ENCODE peak calls at places on chromosomes 7 and 10, in eight cellular contexts. N is transverse colon; Q is ovary; H is Peyer's patch; O is CD8-positive, alpha-beta T cell; X is CD4-positive, CD25-positive, alpha-beta regulatory T cell; M is CD8-positive, alpha-beta memory T cell; L is cardiac muscle cell. V is an unnamed sample. For H3K9me3, the result is how much of the 10 kb centered on the place peaks cover.

GRCh38 chr7:22934473-22935065 is 79.4 kb downstream of the HYCC1 start:
- DNase-seq in X (no peak), Q (no peak), L (no peak), O (no peak), H (no peak), N (no peak), M (no peak), V (no peak)

GRCh38 chr10:70634011-70634410 is 31.5 kb upstream of the PRF1 start:
- DNase-seq in Q (no peak), M (no peak), X (no peak), H (no peak), N (no peak), L (no peak), O (no peak), V (no peak)

GRCh38 chr10:47340613-47341170 is 7.5 kb upstream of the RBP3 start:
- DNase-seq in O (peak), L (peak), N (peak), M (peak), H (peak), Q (no peak), X (peak), V (peak)

GRCh38 chr10:101467286-101467770 is 113.4 kb downstream of the BTRC start:
- DNase-seq in H (peak), N (no peak), Q (no peak), O (peak), X (peak), M (peak), L (peak), V (no peak)

GRCh38 chr10:61747341-61747740 is 84.6 kb downstream of the CABCOCO1 start:
- DNase-seq in Q (no peak), M (no peak), H (no peak), X (no peak), O (no peak), L (no peak), N (no peak), V (no peak)

GRCh38 chr10:13681095-13681494 is 94.3 kb downstream of the PRPF18 start:
- DNase-seq in L (no peak), H (no peak), N (no peak), O (no peak), X (no peak), M (no peak), Q (no peak), V (no peak)

GRCh38 chr7:26865094-26865388 is 651 bp upstream of the SKAP2 start:
- DNase-seq in L (no peak), O (no peak), H (no peak), X (no peak), N (no peak), Q (no peak), M (no peak), V (no peak)

GRCh38 chr7:50531401-50531906 is 33.8 kb downstream of the DDC start:
- DNase-seq in M (no peak), Q (no peak), N (no peak), X (no peak), L (no peak), H (no peak), O (no peak), V (no peak)

GRCh38 chr10:130498934-130499333 is 362.7 kb downstream of the GLRX3 start:
- DNase-seq in Q (no peak), L (no peak), X (no peak), H (no peak), N (no peak), O (no peak), M (no peak), V (no peak)

GRCh38 chr10:130500251-130501000 is 364.2 kb downstream of the GLRX3 start:
- DNase-seq in X (no peak), Q (no peak), M (no peak), O (no peak), L (no peak), H (no peak), N (no peak), V (no peak)

GRCh38 chr10:130498042-130498441 is 361.9 kb downstream of the GLRX3 start:
- DNase-seq in N (no peak), O (no peak), M (no peak), H (no peak), L (no peak), Q (no peak), X (no peak), V (no peak)

GRCh38 chr10:130497056-130498010 is 361.1 kb downstream of the GLRX3 start:
- DNase-seq in N (no peak), O (no peak), Q (no peak), M (no peak), H (peak), L (no peak), X (no peak), V (no peak)

DNA sequence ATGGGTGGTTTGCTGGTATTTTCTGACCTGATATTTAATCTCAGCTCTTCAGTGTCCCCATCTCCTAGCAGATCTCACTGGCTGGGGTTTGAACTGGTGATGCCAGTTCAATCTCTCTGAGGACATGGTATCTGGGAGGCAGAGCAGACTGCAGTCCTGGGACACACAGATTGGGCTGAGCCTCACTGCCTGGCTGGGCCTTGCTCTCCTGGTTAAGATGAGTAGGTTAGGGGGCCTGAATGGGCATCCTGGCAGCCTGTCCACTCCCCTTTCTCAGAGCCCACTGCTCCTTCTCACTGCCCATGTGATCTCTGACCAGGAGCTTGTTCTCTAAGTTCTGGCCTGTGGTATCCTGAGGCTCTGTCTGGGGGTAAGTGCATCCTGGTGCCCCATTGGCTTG is 363.4 kb downstream of the GLRX3 start:
- DNase-seq in L (no peak), X (no peak), O (no peak), M (no peak), Q (no peak), N (no peak), H (peak), V (no peak)
- H3K9me3 ChIP-seq in L (under half), X (under half), O (under half), M (under half), Q (under half), N (under half), H (under half), V (under half)

DNA sequence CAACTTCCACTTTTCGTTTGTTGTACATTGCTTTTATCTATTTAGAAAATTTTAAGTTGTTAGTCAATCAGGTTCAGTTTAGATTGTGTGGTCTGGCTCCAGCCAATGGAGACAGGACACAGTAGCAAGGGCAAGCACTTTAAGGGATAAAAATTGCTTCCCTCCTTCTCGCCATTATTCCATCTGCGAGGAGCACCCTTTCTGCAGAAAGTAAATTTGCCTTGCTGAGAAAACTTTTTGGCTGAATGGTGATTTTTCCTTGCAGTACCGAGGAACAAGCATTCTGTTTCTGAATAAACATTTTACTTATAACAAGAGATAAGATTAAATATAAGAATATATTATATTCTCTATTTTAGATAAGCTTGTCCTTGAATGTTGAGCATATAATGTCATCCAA is 34.5 kb downstream of the VIM start:
- DNase-seq in Q (no peak), L (no peak), O (no peak), X (no peak), H (no peak), N (no peak), M (no peak), V (no peak)
- H3K9me3 ChIP-seq in Q (under half), L (under half), O (under half), X (under half), H (under half), N (under half), M (under half), V (under half)

GRCh38 chr10:9868499-9868898 is 1149.2 kb upstream of the CELF2 start:
- DNase-seq in Q (no peak), X (no peak), M (no peak), N (no peak), L (no peak), O (no peak), H (no peak), V (no peak)
- H3K9me3 ChIP-seq in Q (under half), X (under half), M (under half), N (under half), L (under half), O (under half), H (under half), V (under half)

GRCh38 chr10:131806146-131806545 is 94.7 kb upstream of the PPP2R2D start:
- DNase-seq in O (no peak), L (no peak), M (no peak), H (no peak), Q (no peak), X (no peak), N (no peak), V (no peak)

GRCh38 chr10:131804551-131805295 is 96.1 kb upstream of the PPP2R2D start:
- DNase-seq in Q (no peak), N (no peak), X (no peak), H (no peak), L (no peak), M (no peak), O (no peak), V (no peak)

GRCh38 chr10:131803863-131804425 is 96.9 kb upstream of the PPP2R2D start:
- DNase-seq in X (no peak), Q (no peak), M (no peak), H (no peak), N (no peak), O (no peak), L (no peak), V (no peak)

GRCh38 chr10:131806646-131807317 is 94.0 kb upstream of the PPP2R2D start:
- DNase-seq in X (no peak), N (no peak), H (no peak), L (peak), Q (no peak), M (no peak), O (no peak), V (no peak)

DNA sequence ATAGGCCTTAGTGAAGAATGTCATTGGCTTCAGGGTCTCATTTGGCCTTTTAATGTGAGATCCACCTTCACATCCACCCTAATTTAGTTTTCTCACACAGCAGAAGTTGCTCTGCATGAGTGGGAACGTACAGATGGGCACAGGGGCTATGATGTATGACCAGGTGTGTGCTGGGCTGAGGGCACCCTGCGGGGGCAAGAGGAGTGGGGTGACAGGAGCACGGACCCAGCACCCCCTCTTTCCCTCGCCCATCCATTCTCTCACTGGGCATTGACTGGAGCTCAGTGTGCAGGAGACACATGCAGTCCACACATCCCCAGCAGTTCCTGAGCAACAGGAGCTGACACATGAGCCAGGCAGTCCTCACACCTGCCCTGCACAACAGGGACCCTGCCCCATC is 95.1 kb upstream of the PPP2R2D start:
- DNase-seq in M (no peak), N (no peak), H (no peak), X (no peak), O (no peak), Q (no peak), L (no peak), V (no peak)
- H3K9me3 ChIP-seq in M (under half), N (under half), H (under half), X (under half), O (under half), Q (under half), L (under half), V (under half)

DNA sequence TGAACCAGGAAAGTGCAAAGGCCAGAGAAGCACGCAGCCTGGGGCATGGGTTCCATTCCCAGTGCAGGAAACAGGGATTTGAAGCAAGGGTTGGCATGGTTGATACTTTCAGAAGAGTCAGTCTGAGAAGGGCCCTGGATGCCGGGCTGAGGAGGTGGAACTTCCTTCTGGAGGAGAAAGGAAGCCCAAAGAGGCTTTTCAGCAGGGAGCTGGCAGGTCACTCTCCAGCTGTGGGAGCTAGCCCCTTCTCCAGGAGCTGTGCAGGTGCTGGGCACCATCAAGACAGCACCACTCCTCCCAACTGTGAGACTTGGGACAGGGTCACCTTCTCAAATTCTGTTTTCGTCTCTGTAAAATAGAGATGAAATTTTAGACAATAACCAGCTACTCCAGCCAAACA is 169.8 kb downstream of the ZNF248 start:
- DNase-seq in N (no peak), X (no peak), H (no peak), O (no peak), L (no peak), M (no peak), Q (no peak), V (no peak)
- H3K9me3 ChIP-seq in N (under half), X (under half), H (under half), O (under half), L (under half), M (under half), Q (under half), V (under half)

GRCh38 chr10:21825345-21825744 is 178.2 kb downstream of the DNAJC1 start:
- DNase-seq in Q (no peak), O (no peak), N (no peak), L (no peak), H (no peak), M (no peak), X (no peak), V (no peak)
- H3K9me3 ChIP-seq in Q (under half), O (under half), N (under half), L (under half), H (under half), M (under half), X (under half), V (under half)

DNA sequence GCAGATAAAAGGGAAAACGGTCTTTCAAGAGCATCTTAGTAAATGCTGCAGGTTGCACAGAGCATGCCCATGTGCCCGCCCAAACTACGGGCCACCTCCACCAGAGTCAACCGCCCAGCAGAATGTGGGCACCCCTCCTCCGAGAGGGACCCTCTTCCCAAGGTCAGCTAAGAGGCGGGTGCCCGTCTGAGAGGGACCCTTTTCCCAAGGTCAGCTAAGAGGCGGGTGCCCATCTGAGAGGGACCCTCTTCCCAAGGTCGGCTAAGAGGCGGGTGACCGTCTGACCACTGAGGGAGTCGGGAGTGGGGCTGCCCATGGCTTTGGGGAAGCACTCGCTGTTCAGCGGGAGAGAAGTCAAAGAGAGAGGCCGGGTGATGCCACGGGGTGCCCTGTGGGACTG is 113.1 kb downstream of the PTPRN2 start:
- DNase-seq in H (no peak), L (no peak), X (no peak), M (no peak), Q (no peak), N (no peak), O (no peak), V (no peak)
- H3K9me3 ChIP-seq in H (under half), L (under half), X (under half), M (under half), Q (under half), N (under half), O (under half), V (under half)

GRCh38 chr7:111802194-111802785 is 240.0 kb upstream of the IMMP2L start:
- DNase-seq in X (no peak), Q (no peak), N (no peak), O (no peak), H (no peak), L (no peak), M (no peak), V (no peak)

GRCh38 chr7:111801277-111801676 is 239.0 kb upstream of the IMMP2L start:
- DNase-seq in H (no peak), L (no peak), M (no peak), O (no peak), Q (no peak), X (no peak), N (no peak), V (no peak)

GRCh38 chr7:111796671-111797070 is 234.4 kb upstream of the IMMP2L start:
- DNase-seq in X (no peak), M (no peak), L (no peak), H (no peak), N (no peak), O (no peak), Q (no peak), V (no peak)
- H3K9me3 ChIP-seq in X (half or more), M (under half), L (under half), H (under half), N (under half), O (under half), Q (under half), V (half or more)

GRCh38 chr7:157509226-157509625 is 172.4 kb downstream of the DNAJB6 start:
- DNase-seq in Q (no peak), L (no peak), H (no peak), X (no peak), M (no peak), N (no peak), O (no peak), V (no peak)
- H3K9me3 ChIP-seq in Q (under half), L (under half), H (under half), X (under half), M (under half), N (under half), O (under half), V (under half)

V was measured in CD4-positive, alpha-beta T cell.